ENCODE peak calls at places on chromosomes 5 and 9, in four cellular contexts. M is suprapubic skin, F is ovary, C is uterus. W is an unnamed sample.

GRCh38 chr9:5336683-5337082 is 3.0 kb downstream of the RLN1 start:
- DNase-seq in M (no peak), F (no peak), C (no peak), W (no peak)

GRCh38 chr5:12413585-12413984 is 509.3 kb upstream of the CTNND2 start:
- DNase-seq in M (no peak), F (no peak), C (no peak), W (no peak)

GRCh38 chr5:61280205-61280604 is 51.9 kb upstream of the ZSWIM6 start:
- DNase-seq in M (no peak), F (no peak), C (no peak), W (no peak)

GRCh38 chr5:113293068-113293571 is 141.7 kb downstream of the TSSK1B start:
- DNase-seq in M (no peak), F (peak; percentile 51), C (no peak), W (no peak)

GRCh38 chr9:16335788-16336580 is 534.5 kb downstream of the BNC2 start:
- DNase-seq in M (peak; percentile 88), F (peak; percentile 87), C (peak; percentile 76), W (peak; percentile 85)

GRCh38 chr5:152631217-152631616 is 226.1 kb upstream of the NMUR2 start:
- DNase-seq in M (no peak), F (no peak), C (no peak), W (no peak)

GRCh38 chr5:122346897-122347581 is 35.0 kb downstream of the SNCAIP start:
- DNase-seq in M (no peak), F (no peak), C (no peak), W (no peak)

GRCh38 chr9:114059047-114059803 is 18.9 kb downstream of the AMBP start:
- DNase-seq in M (no peak), F (peak; percentile 62), C (no peak), W (peak; percentile 55)

GRCh38 chr5:172678902-172679301 is 37.8 kb downstream of the NEURL1B start:
- DNase-seq in M (no peak), F (no peak), C (peak; percentile 61), W (peak; percentile 72)

GRCh38 chr9:77856615-77857014 is 175.0 kb downstream of the GNAQ start:
- DNase-seq in M (no peak), F (no peak), C (no peak), W (no peak)

GRCh38 chr5:61281686-61282085 is 50.4 kb upstream of the ZSWIM6 start:
- DNase-seq in M (no peak), F (no peak), C (no peak), W (no peak)

GRCh38 chr5:6448141-6448491 is 543 bp upstream of the UBE2QL1 start:
- DNase-seq in M (no peak), F (no peak), C (no peak), W (no peak)

GRCh38 chr9:135797507-135798302 is 95.7 kb downstream of the KCNT1 start:
- DNase-seq in M (no peak), F (peak; percentile 59), C (no peak), W (peak; percentile 72)

GRCh38 chr9:136133191-136133958 is 14.7 kb upstream of the TMEM250 start:
- DNase-seq in M (no peak), F (peak; percentile 62), C (no peak), W (no peak)

DNA sequence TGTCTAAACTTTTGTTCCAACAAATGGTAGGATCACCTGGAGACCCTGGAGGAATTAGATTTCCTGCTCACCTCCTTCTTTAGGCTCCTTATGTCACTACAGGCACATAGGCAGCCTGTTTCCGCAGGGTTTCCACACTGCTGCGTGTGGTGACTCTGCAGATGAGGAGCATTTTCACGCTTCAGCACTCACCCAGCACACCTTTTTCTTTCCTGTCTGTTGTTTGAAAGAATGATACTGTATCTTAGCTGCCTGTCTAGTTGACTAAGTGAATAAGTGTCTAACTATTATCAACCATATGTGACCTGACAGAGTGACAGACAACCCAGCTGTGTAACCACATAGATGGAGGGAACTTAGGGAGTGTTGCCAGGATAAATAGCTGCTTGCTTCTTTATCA is 36.1 kb downstream of the ZNF510 start:
- DNase-seq in M (no peak), F (no peak), C (no peak), W (no peak)
- H3K9me3 ChIP-seq in M (peaks cover 46% of the 10 kb centered on the region), F (peaks cover 16% of the 10 kb centered on the region), C (peaks cover 7% of the 10 kb centered on the region), W (peaks cover 88% of the 10 kb centered on the region)

DNA sequence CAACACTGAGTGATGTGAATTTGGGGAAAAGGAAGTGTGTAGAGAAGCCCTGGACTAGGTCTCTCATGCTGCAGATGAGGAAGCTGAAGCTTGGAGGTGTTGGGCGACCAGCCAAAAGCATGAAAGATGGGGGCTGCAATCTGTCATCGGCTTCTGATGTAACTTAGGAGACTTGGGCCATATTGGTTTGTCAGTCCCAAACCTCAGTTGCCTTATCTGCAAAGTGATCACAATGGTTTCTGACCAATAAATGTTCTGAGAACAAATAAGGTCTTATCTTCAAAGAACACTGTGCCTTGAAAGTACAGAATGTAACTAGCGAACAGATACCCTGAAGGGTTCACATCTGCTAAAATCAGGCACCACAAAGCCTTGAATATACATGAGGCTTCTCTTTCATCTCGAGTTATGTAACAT is 198.4 kb upstream of the NR3C1 start:
- DNase-seq in M (no peak), F (no peak), C (no peak), W (no peak)
- TF ChIP-seq CTCF in M (no peak), F (no peak), C (no peak), W (no peak)

DNA sequence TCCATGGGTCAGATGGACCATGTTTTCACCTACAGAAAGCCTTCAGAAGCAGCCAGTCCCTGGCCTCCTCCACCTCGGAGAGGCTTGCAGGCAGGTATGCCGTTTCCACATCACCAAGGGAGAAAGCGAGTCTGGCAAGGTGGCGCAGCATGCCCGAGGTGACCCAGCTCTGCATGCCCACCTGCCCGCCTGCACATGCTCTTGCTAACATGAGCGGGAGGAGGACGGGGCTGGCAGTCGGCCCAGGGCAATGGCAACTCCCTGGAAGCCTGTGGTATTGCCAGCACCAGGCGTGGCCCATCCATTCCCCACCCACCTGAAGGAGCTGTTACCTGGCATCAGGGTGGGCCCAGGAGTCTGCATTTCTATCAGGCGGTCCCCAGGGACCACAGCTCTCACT is 3.3 kb upstream of the NINJ1 start:
- DNase-seq in M (no peak), F (no peak), C (no peak), W (no peak)
- H3K4me1 ChIP-seq in M (peaks cover 73% of the 10 kb centered on the region), F (peaks cover 16% of the 10 kb centered on the region), C (no peaks in the 10 kb centered on the region), W (peaks cover 33% of the 10 kb centered on the region)

GRCh38 chr5:3032513-3032912 is 281.0 kb upstream of the IRX2 start:
- DNase-seq in M (no peak), F (no peak), C (no peak), W (no peak)
- H3K9me3 ChIP-seq in M (no peaks in the 10 kb centered on the region), F (no peaks in the 10 kb centered on the region), C (no peaks in the 10 kb centered on the region), W (no peaks in the 10 kb centered on the region)

GRCh38 chr9:2321523-2322148 is 300.0 kb upstream of the VLDLR start:
- DNase-seq in M (no peak), F (no peak), C (no peak), W (no peak)
- TF ChIP-seq CTCF in M (no peak), F (no peak), C (no peak), W (peak; percentile 32)

GRCh38 chr9:134769084-134769455 is 111.5 kb upstream of the FCN2 start:
- DNase-seq in M (no peak), F (no peak), C (no peak), W (no peak)
- H3K4me1 ChIP-seq in M (peaks cover 6% of the 10 kb centered on the region), F (no peaks in the 10 kb centered on the region), C (no peaks in the 10 kb centered on the region), W (no peaks in the 10 kb centered on the region)